ENCODE peak calls at places on chromosomes 6 and 20, in ten cellular contexts. One of them, this sample, is unnamed.

GRCh38 chr6:135438907-135439535 is 58.5 kb downstream of the AHI1 start:
- DNase-seq in HCT116: no peak
- DNase-seq in A549: no peak
- DNase-seq in IMR-90: peak; percentile 58
- DNase-seq in GM12878: peak; percentile 17
- DNase-seq in esophagus muscularis mucosa: no peak
- DNase-seq in body of pancreas: no peak
- DNase-seq in ovary: no peak
- DNase-seq in spleen: no peak
- DNase-seq in breast epithelium: no peak
- DNase-seq in this sample: no peak

GRCh38 chr6:106511274-106512047 is 117.8 kb downstream of the RTN4IP1 start:
- DNase-seq in esophagus muscularis mucosa: no peak
- DNase-seq in ovary: no peak
- DNase-seq in GM12878: no peak
- DNase-seq in body of pancreas: peak; percentile 43
- DNase-seq in spleen: peak; percentile 91
- DNase-seq in IMR-90: no peak
- DNase-seq in HCT116: no peak
- DNase-seq in A549: no peak
- DNase-seq in breast epithelium: peak; percentile 56
- DNase-seq in this sample: peak; percentile 45

GRCh38 chr6:31725502-31726350 is 2.6 kb downstream of the MPIG6B start:
- DNase-seq in ovary: no peak
- DNase-seq in esophagus muscularis mucosa: no peak
- DNase-seq in breast epithelium: no peak
- DNase-seq in GM12878: no peak
- DNase-seq in body of pancreas: no peak
- DNase-seq in IMR-90: no peak
- DNase-seq in HCT116: no peak
- DNase-seq in spleen: peak; percentile 56
- DNase-seq in A549: no peak
- DNase-seq in this sample: no peak

GRCh38 chr6:7173843-7174503 is 66.2 kb downstream of the RREB1 start:
- DNase-seq in breast epithelium: no peak
- DNase-seq in esophagus muscularis mucosa: peak; percentile 19
- DNase-seq in A549: no peak
- DNase-seq in HCT116: no peak
- DNase-seq in GM12878: no peak
- DNase-seq in ovary: no peak
- DNase-seq in IMR-90: no peak
- DNase-seq in spleen: no peak
- DNase-seq in body of pancreas: no peak
- DNase-seq in this sample: no peak

GRCh38 chr6:20791932-20792331 is 257.7 kb downstream of the CDKAL1 start:
- DNase-seq in ovary: no peak
- DNase-seq in IMR-90: no peak
- DNase-seq in esophagus muscularis mucosa: no peak
- DNase-seq in GM12878: no peak
- DNase-seq in breast epithelium: no peak
- DNase-seq in spleen: no peak
- DNase-seq in A549: no peak
- DNase-seq in body of pancreas: no peak
- DNase-seq in HCT116: no peak
- DNase-seq in this sample: no peak

GRCh38 chr6:96716221-96716620 is 121.1 kb downstream of the GPR63 start:
- DNase-seq in GM12878: no peak
- DNase-seq in spleen: no peak
- DNase-seq in HCT116: no peak
- DNase-seq in A549: no peak
- DNase-seq in esophagus muscularis mucosa: no peak
- DNase-seq in IMR-90: no peak
- DNase-seq in breast epithelium: no peak
- DNase-seq in ovary: no peak
- DNase-seq in body of pancreas: no peak
- DNase-seq in this sample: no peak

GRCh38 chr6:169323221-169323620 is 69.6 kb upstream of the THBS2 start:
- DNase-seq in body of pancreas: no peak
- DNase-seq in breast epithelium: no peak
- DNase-seq in ovary: no peak
- DNase-seq in spleen: no peak
- DNase-seq in HCT116: no peak
- DNase-seq in A549: no peak
- DNase-seq in esophagus muscularis mucosa: peak; percentile 88
- DNase-seq in IMR-90: no peak
- DNase-seq in GM12878: no peak
- DNase-seq in this sample: no peak

GRCh38 chr20:38937978-38938473 is 11.8 kb downstream of the FAM83D start:
- DNase-seq in IMR-90: no peak
- DNase-seq in breast epithelium: no peak
- DNase-seq in HCT116: no peak
- DNase-seq in esophagus muscularis mucosa: no peak
- DNase-seq in GM12878: no peak
- DNase-seq in ovary: no peak
- DNase-seq in spleen: no peak
- DNase-seq in A549: no peak
- DNase-seq in body of pancreas: no peak
- DNase-seq in this sample: no peak

GRCh38 chr20:40502431-40502992 is 186.5 kb downstream of the MAFB start:
- DNase-seq in IMR-90: no peak
- DNase-seq in A549: no peak
- DNase-seq in HCT116: no peak
- DNase-seq in ovary: no peak
- DNase-seq in breast epithelium: no peak
- DNase-seq in GM12878: no peak
- DNase-seq in body of pancreas: no peak
- DNase-seq in spleen: no peak
- DNase-seq in esophagus muscularis mucosa: no peak
- DNase-seq in this sample: no peak

GRCh38 chr20:40493551-40493950 is 195.5 kb downstream of the MAFB start:
- DNase-seq in esophagus muscularis mucosa: no peak
- DNase-seq in breast epithelium: no peak
- DNase-seq in spleen: no peak
- DNase-seq in GM12878: no peak
- DNase-seq in IMR-90: no peak
- DNase-seq in A549: no peak
- DNase-seq in HCT116: peak; percentile 28
- DNase-seq in ovary: no peak
- DNase-seq in body of pancreas: no peak
- DNase-seq in this sample: no peak

GRCh38 chr20:40494238-40494637 is 194.8 kb downstream of the MAFB start:
- DNase-seq in A549: no peak
- DNase-seq in breast epithelium: no peak
- DNase-seq in GM12878: no peak
- DNase-seq in ovary: no peak
- DNase-seq in spleen: peak; percentile 84
- DNase-seq in esophagus muscularis mucosa: no peak
- DNase-seq in IMR-90: no peak
- DNase-seq in body of pancreas: no peak
- DNase-seq in HCT116: no peak
- DNase-seq in this sample: peak; percentile 55

GRCh38 chr20:40499416-40499815 is 189.6 kb downstream of the MAFB start:
- DNase-seq in body of pancreas: no peak
- DNase-seq in GM12878: no peak
- DNase-seq in HCT116: no peak
- DNase-seq in esophagus muscularis mucosa: no peak
- DNase-seq in A549: no peak
- DNase-seq in spleen: no peak
- DNase-seq in IMR-90: no peak
- DNase-seq in ovary: no peak
- DNase-seq in breast epithelium: no peak
- DNase-seq in this sample: no peak

DNA sequence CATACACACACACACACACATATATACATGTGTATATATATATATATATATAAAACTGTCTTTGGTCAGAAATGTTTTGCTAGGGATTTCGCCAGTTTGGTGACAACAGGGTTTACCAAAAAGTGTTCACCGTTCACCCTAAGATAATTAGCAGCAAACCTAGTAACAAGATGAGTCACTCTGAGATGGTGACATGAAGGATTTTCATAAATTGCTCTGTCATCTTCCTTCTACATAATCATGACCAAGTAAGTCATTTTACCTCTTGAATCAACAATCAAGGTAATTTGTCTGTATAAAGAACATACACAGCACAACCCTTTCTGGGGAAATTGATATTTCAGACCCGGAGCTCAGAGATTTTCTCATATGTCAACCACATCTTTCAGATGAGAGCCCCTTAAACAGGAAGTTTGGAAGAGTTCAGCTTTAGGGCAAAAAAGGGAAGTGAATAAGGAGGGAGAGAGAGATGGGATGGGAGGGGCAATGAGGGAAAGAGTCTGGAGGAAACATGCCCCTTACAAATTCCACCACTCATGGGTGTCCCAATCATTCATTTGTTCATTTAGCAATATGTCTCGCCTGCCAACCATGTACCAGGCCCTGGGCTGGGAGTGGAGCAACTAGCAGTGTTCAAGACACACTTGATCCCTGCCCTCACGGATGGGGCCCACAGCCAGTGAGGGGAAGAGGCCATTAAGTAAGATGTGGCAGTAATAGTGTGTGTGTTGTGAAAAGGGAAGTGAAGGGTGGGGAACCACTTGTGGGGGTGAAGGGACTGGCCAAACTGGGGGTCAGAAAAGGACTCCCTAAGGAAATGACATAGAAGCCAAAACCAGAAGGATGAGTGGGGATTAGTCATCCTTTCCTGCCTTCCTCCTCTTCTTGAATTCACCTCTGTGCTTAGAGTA is 191.0 kb downstream of the MAFB start:
- DNase-seq in esophagus muscularis mucosa: no peak
- DNase-seq in breast epithelium: no peak
- DNase-seq in HCT116: no peak
- DNase-seq in IMR-90: no peak
- DNase-seq in ovary: no peak
- DNase-seq in GM12878: peak; percentile 7
- DNase-seq in spleen: peak; percentile 87
- DNase-seq in A549: no peak
- DNase-seq in body of pancreas: no peak
- DNase-seq in this sample: peak; percentile 54
- H3K4me1 ChIP-seq in esophagus muscularis mucosa: peaks cover 5% of the 10 kb centered on the region
- H3K4me1 ChIP-seq in breast epithelium: no peaks in the 10 kb centered on the region
- H3K4me1 ChIP-seq in HCT116: no peaks in the 10 kb centered on the region
- H3K4me1 ChIP-seq in IMR-90: no peaks in the 10 kb centered on the region
- H3K4me1 ChIP-seq in ovary: no peaks in the 10 kb centered on the region
- H3K4me1 ChIP-seq in GM12878: peaks cover 6% of the 10 kb centered on the region
- H3K4me1 ChIP-seq in spleen: no peaks in the 10 kb centered on the region
- H3K4me1 ChIP-seq in A549: no peaks in the 10 kb centered on the region
- H3K4me1 ChIP-seq in body of pancreas: no peaks in the 10 kb centered on the region
- H3K4me1 ChIP-seq in this sample: no peaks in the 10 kb centered on the region

DNA sequence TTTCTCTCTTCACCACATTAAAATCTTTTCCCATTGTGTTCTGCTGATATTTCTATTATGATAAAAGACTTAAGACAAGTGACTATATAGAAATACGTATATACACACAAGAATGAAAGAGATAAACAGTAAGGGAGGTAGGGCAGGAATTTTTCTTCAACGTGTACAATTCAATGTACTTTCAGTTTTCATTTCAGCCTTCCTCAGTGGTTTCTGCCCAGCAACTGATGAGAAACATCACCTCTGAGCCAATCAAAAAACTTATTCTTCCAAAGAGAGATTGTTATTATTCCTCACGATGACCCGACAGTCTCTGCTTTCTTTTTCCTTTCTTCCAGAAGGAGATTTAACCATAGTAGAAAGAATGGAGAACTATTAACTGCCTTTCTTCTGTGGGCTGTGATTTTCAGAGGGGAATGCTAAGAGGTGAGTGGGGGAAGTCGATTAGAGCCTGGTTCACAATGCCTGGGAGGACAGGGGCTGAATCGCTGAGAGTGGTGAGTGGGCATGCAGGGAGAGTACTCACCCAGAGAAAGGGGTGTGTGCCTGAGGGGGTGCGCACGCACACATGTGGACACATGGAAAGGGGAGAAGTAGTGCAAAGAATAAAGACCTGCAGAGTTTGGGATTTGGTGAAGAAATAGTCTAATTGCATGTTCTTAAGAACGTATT is at the start of gene BTN3A1:
- DNase-seq in spleen: peak; percentile 90
- DNase-seq in breast epithelium: peak; percentile 50
- DNase-seq in A549: peak; percentile 66
- DNase-seq in HCT116: peak; percentile 41
- DNase-seq in esophagus muscularis mucosa: peak; percentile 93
- DNase-seq in GM12878: peak; percentile 81
- DNase-seq in IMR-90: peak; percentile 70
- DNase-seq in ovary: peak; percentile 66
- DNase-seq in body of pancreas: peak; percentile 61
- DNase-seq in this sample: peak; percentile 61
- TF ChIP-seq POLR2A in spleen: no peak
- TF ChIP-seq POLR2A in breast epithelium: no peak
- TF ChIP-seq POLR2A in A549: no peak
- TF ChIP-seq POLR2A in HCT116: no peak
- TF ChIP-seq POLR2A in esophagus muscularis mucosa: no peak
- TF ChIP-seq POLR2A in GM12878: peak; percentile 62
- TF ChIP-seq POLR2A in IMR-90: peak; percentile 46
- TF ChIP-seq POLR2A in ovary: no peak
- TF ChIP-seq POLR2A in body of pancreas: peak; percentile 16
- TF ChIP-seq POLR2A in this sample: no peak

GRCh38 chr6:143678980-143679379 is 1.2 kb downstream of the PHACTR2 start:
- DNase-seq in GM12878: no peak
- DNase-seq in A549: no peak
- DNase-seq in breast epithelium: no peak
- DNase-seq in spleen: no peak
- DNase-seq in ovary: no peak
- DNase-seq in body of pancreas: no peak
- DNase-seq in IMR-90: no peak
- DNase-seq in esophagus muscularis mucosa: no peak
- DNase-seq in HCT116: no peak
- DNase-seq in this sample: no peak
- H3K4me1 ChIP-seq in GM12878: no peaks in the 10 kb centered on the region
- H3K4me1 ChIP-seq in A549: peaks cover 40% of the 10 kb centered on the region
- H3K4me1 ChIP-seq in breast epithelium: peaks cover 6% of the 10 kb centered on the region
- H3K4me1 ChIP-seq in spleen: no peaks in the 10 kb centered on the region
- H3K4me1 ChIP-seq in ovary: peaks cover 5% of the 10 kb centered on the region
- H3K4me1 ChIP-seq in body of pancreas: peaks cover 17% of the 10 kb centered on the region
- H3K4me1 ChIP-seq in IMR-90: peaks cover 9% of the 10 kb centered on the region
- H3K4me1 ChIP-seq in esophagus muscularis mucosa: peaks cover 37% of the 10 kb centered on the region
- H3K4me1 ChIP-seq in HCT116: peaks cover 39% of the 10 kb centered on the region
- H3K4me1 ChIP-seq in this sample: no peaks in the 10 kb centered on the region

GRCh38 chr20:33808388-33808787 is 2.8 kb upstream of the CHMP4B start:
- DNase-seq in A549: no peak
- DNase-seq in ovary: no peak
- DNase-seq in esophagus muscularis mucosa: no peak
- DNase-seq in IMR-90: no peak
- DNase-seq in HCT116: no peak
- DNase-seq in spleen: no peak
- DNase-seq in body of pancreas: no peak
- DNase-seq in breast epithelium: no peak
- DNase-seq in GM12878: no peak
- DNase-seq in this sample: no peak

GRCh38 chr20:33814238-33814712 is 3.1 kb downstream of the CHMP4B start:
- DNase-seq in GM12878: no peak
- DNase-seq in body of pancreas: no peak
- DNase-seq in HCT116: no peak
- DNase-seq in IMR-90: peak; percentile 18
- DNase-seq in ovary: no peak
- DNase-seq in A549: no peak
- DNase-seq in breast epithelium: no peak
- DNase-seq in esophagus muscularis mucosa: no peak
- DNase-seq in spleen: no peak
- DNase-seq in this sample: no peak

GRCh38 chr20:33812673-33813462 is 1.7 kb downstream of the CHMP4B start:
- DNase-seq in esophagus muscularis mucosa: no peak
- DNase-seq in A549: peak; percentile 42
- DNase-seq in body of pancreas: peak; percentile 38
- DNase-seq in spleen: no peak
- DNase-seq in GM12878: no peak
- DNase-seq in IMR-90: no peak
- DNase-seq in ovary: no peak
- DNase-seq in breast epithelium: no peak
- DNase-seq in HCT116: no peak
- DNase-seq in this sample: no peak

GRCh38 chr20:33810885-33811762 is at the start of gene CHMP4B:
- DNase-seq in body of pancreas: peak; percentile 99
- DNase-seq in IMR-90: peak; percentile 98
- DNase-seq in GM12878: peak; percentile 87
- DNase-seq in breast epithelium: peak; percentile 99
- DNase-seq in esophagus muscularis mucosa: peak; percentile 100
- DNase-seq in HCT116: peak; percentile 93
- DNase-seq in spleen: peak; percentile 100
- DNase-seq in ovary: peak; percentile 99
- DNase-seq in A549: peak; percentile 98
- DNase-seq in this sample: peak; percentile 99

DNA sequence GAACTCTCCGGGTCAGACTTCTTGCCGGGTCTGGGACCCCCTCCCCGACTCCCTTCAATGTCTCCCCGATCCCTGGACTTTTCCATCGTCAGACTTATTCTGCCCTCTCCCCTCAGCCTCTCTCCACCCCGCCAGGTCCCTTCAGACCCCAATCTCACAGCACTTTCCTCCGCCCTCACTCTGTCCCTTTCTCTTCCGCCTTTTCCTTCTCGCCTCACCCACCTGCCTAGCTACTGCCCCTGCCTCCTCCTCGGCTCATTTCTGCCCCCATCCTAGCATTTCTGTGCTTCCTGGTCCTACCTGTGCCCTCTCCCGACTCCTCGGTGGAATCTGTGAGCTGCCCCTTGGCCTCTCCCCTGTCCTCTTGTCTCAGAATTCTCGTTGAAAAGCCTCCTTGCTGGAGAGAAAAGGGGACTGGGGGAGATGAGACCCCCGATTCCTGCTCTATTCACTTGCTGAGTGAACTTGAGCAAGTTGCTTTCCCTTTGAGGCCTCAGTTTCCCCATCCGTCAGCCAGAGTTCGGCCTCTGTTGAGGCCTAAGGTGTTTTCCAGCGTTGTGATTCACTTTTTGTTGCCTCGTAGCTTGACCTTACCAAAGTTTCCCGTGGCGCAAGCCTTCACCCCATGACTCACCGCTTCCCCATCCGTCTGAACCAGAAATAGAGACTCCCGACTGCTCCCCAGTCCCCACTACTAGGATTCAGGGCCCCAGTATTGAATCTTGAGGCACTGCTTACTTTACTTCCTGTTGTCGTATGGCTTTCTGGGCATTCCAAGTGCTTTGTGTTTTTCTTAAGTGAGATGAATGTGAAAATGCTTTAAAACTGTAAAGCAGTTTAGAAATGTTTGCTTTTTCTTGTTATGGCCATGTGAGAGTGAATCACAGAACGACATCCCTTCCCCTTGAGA is 870 bp downstream of the CHMP4B start:
- DNase-seq in GM12878: no peak
- DNase-seq in ovary: peak; percentile 81
- DNase-seq in spleen: peak; percentile 85
- DNase-seq in body of pancreas: peak; percentile 49
- DNase-seq in A549: peak; percentile 77
- DNase-seq in esophagus muscularis mucosa: no peak
- DNase-seq in breast epithelium: peak; percentile 64
- DNase-seq in IMR-90: peak; percentile 91
- DNase-seq in HCT116: no peak
- DNase-seq in this sample: peak; percentile 64
- TF ChIP-seq POLR2A in GM12878: no peak
- TF ChIP-seq POLR2A in ovary: peak; percentile 31
- TF ChIP-seq POLR2A in spleen: no peak
- TF ChIP-seq POLR2A in body of pancreas: peak; percentile 35
- TF ChIP-seq POLR2A in A549: no peak
- TF ChIP-seq POLR2A in esophagus muscularis mucosa: no peak
- TF ChIP-seq POLR2A in breast epithelium: no peak
- TF ChIP-seq POLR2A in IMR-90: peak; percentile 20
- TF ChIP-seq POLR2A in HCT116: no peak
- TF ChIP-seq POLR2A in this sample: peak; percentile 47